ENCODE peak calls at places on chromosomes 13 and 19, in seven cellular contexts. Q, X, T, A, Y, F and K are unnamed samples.

GRCh38 chr19:1245884-1246816 is 2.2 kb upstream of the MIDN start:
- DNase-seq in Q (no peak), X (no peak), T (no peak), A (no peak), Y (peak; percentile 42), F (peak; percentile 70), K (peak; percentile 88)

GRCh38 chr19:35671818-35672217 is 5.5 kb downstream of the UPK1A start:
- DNase-seq in Q (no peak), X (no peak), T (no peak), A (no peak), Y (no peak), F (peak; percentile 36), K (peak; percentile 54)

GRCh38 chr13:29926077-29926476 is 75.7 kb upstream of the UBL3 start:
- DNase-seq in Q (no peak), X (no peak), T (no peak), A (no peak), Y (no peak), F (no peak), K (no peak)

GRCh38 chr19:28633223-28634030 is 579.5 kb downstream of the UQCRFS1 start:
- DNase-seq in Q (no peak), X (peak; percentile 38), T (peak; percentile 1), A (peak; percentile 38), Y (peak; percentile 74), F (peak; percentile 85), K (no peak)

GRCh38 chr13:39881383-39881782 is 225.9 kb downstream of the COG6 start:
- DNase-seq in Q (no peak), X (no peak), T (no peak), A (no peak), Y (no peak), F (no peak), K (no peak)

GRCh38 chr13:49877629-49878218 is 58.4 kb downstream of the SPRYD7 start:
- DNase-seq in Q (no peak), X (peak; percentile 15), T (no peak), A (no peak), Y (peak; percentile 41), F (no peak), K (no peak)

GRCh38 chr13:20326276-20326675 is 94.2 kb upstream of the GJB6 start:
- DNase-seq in Q (no peak), X (no peak), T (no peak), A (no peak), Y (no peak), F (no peak), K (no peak)

GRCh38 chr13:40565282-40566148 is 100.9 kb downstream of the FOXO1 start:
- DNase-seq in Q (peak; percentile 58), X (no peak), T (no peak), A (no peak), Y (no peak), F (no peak), K (no peak)

GRCh38 chr19:5058456-5059190 is 89.7 kb downstream of the KDM4B start:
- DNase-seq in Q (no peak), X (no peak), T (peak; percentile 41), A (peak; percentile 37), Y (no peak), F (no peak), K (no peak)

GRCh38 chr13:95749545-95749944 is 72.6 kb downstream of the DNAJC3 start:
- DNase-seq in Q (no peak), X (no peak), T (no peak), A (no peak), Y (no peak), F (no peak), K (no peak)

GRCh38 chr13:95480131-95480545 is 72.4 kb upstream of the CLDN10 start:
- DNase-seq in Q (peak; percentile 65), X (no peak), T (no peak), A (no peak), Y (no peak), F (no peak), K (no peak)

GRCh38 chr19:53624776-53625540 is 6.8 kb upstream of the DPRX start:
- DNase-seq in Q (no peak), X (no peak), T (no peak), A (no peak), Y (no peak), F (no peak), K (no peak)

GRCh38 chr19:53626941-53627340 is 4.9 kb upstream of the DPRX start:
- DNase-seq in Q (no peak), X (no peak), T (no peak), A (no peak), Y (no peak), F (no peak), K (no peak)

GRCh38 chr19:53621885-53622710 is 9.7 kb upstream of the DPRX start:
- DNase-seq in Q (no peak), X (no peak), T (no peak), A (no peak), Y (no peak), F (no peak), K (peak; percentile 56)
- H2AFZ ChIP-seq in Q (no peak overlapping the region), X (no peak overlapping the region), T (no peak overlapping the region), A (no peak overlapping the region), Y (no peak overlapping the region), F (no peak overlapping the region), K (no peak overlapping the region)

GRCh38 chr19:38792250-38793111 is 3.5 kb downstream of the LGALS7B start:
- DNase-seq in Q (no peak), X (peak; percentile 14), T (no peak), A (no peak), Y (no peak), F (no peak), K (no peak)
- H3K4me3 ChIP-seq in Q (no peak overlapping the region), X (no peak overlapping the region), T (no peak overlapping the region), A (no peak overlapping the region), Y (no peak overlapping the region), F (no peak overlapping the region), K (no peak overlapping the region)

GRCh38 chr13:33292712-33293111 is 7.2 kb upstream of the STARD13 start:
- DNase-seq in Q (no peak), X (no peak), T (no peak), A (no peak), Y (no peak), F (no peak), K (no peak)
- H2AFZ ChIP-seq in Q (no peak overlapping the region), X (peak overlapping the region; percentile 78), T (no peak overlapping the region), A (no peak overlapping the region), Y (no peak overlapping the region), F (no peak overlapping the region), K (no peak overlapping the region)

GRCh38 chr19:16588089-16588823 is 16.0 kb upstream of the SLC35E1 start:
- DNase-seq in Q (peak; percentile 79), X (peak; percentile 13), T (peak; percentile 19), A (peak; percentile 34), Y (no peak), F (peak; percentile 96), K (no peak)

GRCh38 chr19:16586477-16586871 is 14.3 kb upstream of the SLC35E1 start:
- DNase-seq in Q (no peak), X (no peak), T (no peak), A (no peak), Y (no peak), F (no peak), K (no peak)

GRCh38 chr19:16588824-16589577 is 16.8 kb upstream of the SLC35E1 start:
- DNase-seq in Q (no peak), X (no peak), T (no peak), A (no peak), Y (no peak), F (no peak), K (no peak)

GRCh38 chr19:16585808-16586476 is 13.7 kb upstream of the SLC35E1 start:
- DNase-seq in Q (no peak), X (no peak), T (peak; percentile 19), A (no peak), Y (no peak), F (peak; percentile 81), K (no peak)

DNA sequence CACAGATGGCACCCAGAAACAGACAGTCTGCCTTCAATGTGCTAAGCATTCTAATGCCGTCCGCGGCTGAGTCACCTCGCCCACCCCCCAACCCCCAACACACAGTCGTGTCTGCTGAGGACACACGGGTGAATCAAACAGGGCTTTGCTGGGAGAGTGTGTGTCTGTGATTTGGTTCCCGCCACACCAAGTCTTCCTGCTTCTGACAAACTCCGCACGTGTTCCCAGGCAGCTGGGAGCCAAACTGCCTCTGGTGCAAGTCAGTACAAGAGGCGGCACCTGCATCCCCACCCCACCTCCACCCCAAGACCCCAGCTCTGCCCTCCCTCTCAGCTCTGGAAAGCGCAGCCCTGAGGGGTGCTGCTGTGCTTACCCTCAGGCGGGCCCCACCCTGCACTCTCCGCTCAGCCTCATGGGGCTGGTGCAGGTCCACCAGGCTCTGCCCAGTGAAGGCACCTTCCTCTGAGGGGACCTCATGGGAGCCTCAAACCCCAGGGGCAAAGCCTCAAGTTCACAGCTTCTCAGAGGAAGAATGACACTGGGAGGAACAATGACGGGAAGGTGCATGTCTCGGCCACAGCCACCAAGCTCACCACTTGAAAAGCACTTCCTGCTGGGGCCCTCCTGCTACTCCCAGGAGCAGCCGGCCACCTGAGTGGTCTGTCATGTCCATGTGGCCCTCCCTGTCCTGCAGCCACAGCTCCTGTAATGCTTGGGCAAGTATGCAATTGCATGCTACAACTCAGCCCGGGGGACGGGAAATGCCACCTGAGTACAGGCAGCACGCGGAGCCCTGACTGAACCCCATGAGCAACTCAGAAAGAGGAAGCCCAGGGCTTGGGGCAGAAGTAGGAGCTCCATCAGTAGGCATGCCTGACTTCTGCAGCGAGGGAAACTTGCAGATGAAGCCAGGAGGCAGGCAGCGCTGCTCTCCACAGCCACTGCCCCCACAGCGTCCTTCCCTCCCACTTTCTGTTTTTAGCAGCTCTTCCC is 15.1 kb upstream of the SLC35E1 start:
- DNase-seq in Q (no peak), X (peak; percentile 9), T (peak; percentile 67), A (peak; percentile 58), Y (no peak), F (peak; percentile 97), K (no peak)
- H3K4me3 ChIP-seq in Q (no peak overlapping the region), X (no peak overlapping the region), T (no peak overlapping the region), A (no peak overlapping the region), Y (no peak overlapping the region), F (peak overlapping the region; percentile 74), K (no peak overlapping the region)

GRCh38 chr19:55301459-55302331 is 17.9 kb downstream of the BRSK1 start:
- DNase-seq in Q (peak; percentile 81), X (peak; percentile 67), T (peak; percentile 62), A (peak; percentile 30), Y (peak; percentile 95), F (peak; percentile 98), K (peak; percentile 68)

GRCh38 chr19:55299991-55300390 is 16.2 kb downstream of the BRSK1 start:
- DNase-seq in Q (no peak), X (no peak), T (no peak), A (no peak), Y (no peak), F (no peak), K (no peak)

GRCh38 chr19:55304279-55304978 is 20.6 kb downstream of the BRSK1 start:
- DNase-seq in Q (no peak), X (peak; percentile 24), T (no peak), A (no peak), Y (peak; percentile 83), F (peak; percentile 82), K (peak; percentile 50)

GRCh38 chr19:55303477-55303876 is 19.7 kb downstream of the BRSK1 start:
- DNase-seq in Q (no peak), X (no peak), T (no peak), A (no peak), Y (no peak), F (no peak), K (no peak)

DNA sequence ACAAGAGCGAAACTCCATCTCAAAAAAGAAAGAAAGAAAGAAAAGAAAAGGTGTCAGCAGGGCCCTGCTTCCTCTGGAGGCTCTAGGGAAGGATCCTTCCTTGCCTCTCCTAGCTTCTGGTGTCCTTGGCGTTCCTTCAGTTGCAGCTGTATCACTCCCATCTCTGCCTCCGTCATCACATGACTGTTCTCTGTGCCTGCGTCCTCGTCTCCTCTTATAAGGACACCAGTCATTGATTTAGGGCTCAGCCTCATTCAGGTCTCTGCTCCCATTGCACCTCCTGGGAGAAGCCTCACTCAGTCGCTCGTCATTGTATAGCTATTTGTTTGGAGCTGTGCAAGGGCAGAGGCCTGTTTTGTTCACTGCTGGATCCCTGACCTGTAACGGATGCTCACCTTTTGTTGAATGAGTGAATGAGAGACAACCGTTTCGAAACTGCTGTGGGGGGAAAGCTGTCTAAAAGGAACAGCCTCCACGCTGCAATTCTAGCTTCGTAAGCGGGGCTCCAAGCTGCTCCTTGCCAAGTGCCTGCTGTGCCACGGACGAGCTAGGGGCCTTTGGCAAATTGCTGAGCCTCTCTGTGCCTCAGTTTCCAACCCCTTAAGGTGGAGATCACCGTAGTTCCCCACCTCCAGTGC is 17.1 kb downstream of the BRSK1 start:
- DNase-seq in Q (no peak), X (no peak), T (no peak), A (no peak), Y (peak; percentile 72), F (no peak), K (no peak)
- H2AFZ ChIP-seq in Q (peak overlapping the region; percentile 98), X (no peak overlapping the region), T (no peak overlapping the region), A (peak overlapping the region; percentile 87), Y (no peak overlapping the region), F (peak overlapping the region; percentile 84), K (peak overlapping the region; percentile 54)